ENCODE peak calls at places on chromosomes 1 and 21, in six cellular contexts. X, E, O, N, G and W are unnamed samples.

GRCh38 chr1:219324629-219325367 is 151.1 kb downstream of the LYPLAL1 start:
- DNase-seq in X (no peak), E (peak; percentile 25), O (no peak), N (peak; percentile 75), G (no peak), W (no peak)

GRCh38 chr1:155873860-155874259 is 14.5 kb downstream of the SYT11 start:
- DNase-seq in X (no peak), E (no peak), O (no peak), N (no peak), G (no peak), W (no peak)

GRCh38 chr1:21294266-21295058 is 4.2 kb upstream of the ECE1 start:
- DNase-seq in X (no peak), E (peak; percentile 47), O (no peak), N (no peak), G (peak; percentile 75), W (no peak)

GRCh38 chr21:17451364-17451869 is 61.4 kb upstream of the CXADR start:
- DNase-seq in X (no peak), E (no peak), O (no peak), N (peak; percentile 73), G (no peak), W (no peak)

GRCh38 chr1:27478098-27478497 is 11.9 kb downstream of the WASF2 start:
- DNase-seq in X (no peak), E (no peak), O (no peak), N (no peak), G (no peak), W (no peak)

GRCh38 chr1:44701141-44701573 is 26.6 kb downstream of the ARMH1 start:
- DNase-seq in X (no peak), E (no peak), O (no peak), N (no peak), G (no peak), W (no peak)

GRCh38 chr1:35448344-35448801 is 108.8 kb downstream of the KIAA0319L start:
- DNase-seq in X (no peak), E (no peak), O (peak; percentile 10), N (peak; percentile 91), G (no peak), W (no peak)

GRCh38 chr1:235368428-235368827 is 1.2 kb downstream of the TBCE start:
- DNase-seq in X (no peak), E (no peak), O (no peak), N (no peak), G (no peak), W (no peak)

GRCh38 chr1:54310439-54311328 is 95.5 kb downstream of the SSBP3 start:
- DNase-seq in X (no peak), E (peak; percentile 65), O (no peak), N (peak; percentile 40), G (no peak), W (no peak)

GRCh38 chr1:1290238-1290731 is 10.0 kb downstream of the SCNN1D start:
- DNase-seq in X (no peak), E (peak; percentile 85), O (peak; percentile 47), N (peak; percentile 87), G (no peak), W (no peak)

GRCh38 chr1:28437924-28438699 is 67.7 kb upstream of the RCC1 start:
- DNase-seq in X (no peak), E (peak; percentile 81), O (peak; percentile 93), N (peak; percentile 91), G (no peak), W (peak; percentile 17)

GRCh38 chr1:246117066-246117791 is 389.9 kb downstream of the SMYD3 start:
- DNase-seq in X (no peak), E (peak; percentile 67), O (no peak), N (peak; percentile 74), G (no peak), W (peak; percentile 30)

GRCh38 chr1:43994794-43995790 is 3.7 kb downstream of the CCDC24 start:
- DNase-seq in X (no peak), E (peak; percentile 46), O (no peak), N (peak; percentile 63), G (no peak), W (no peak)

GRCh38 chr1:190563230-190563629 is 85.6 kb upstream of the BRINP3 start:
- DNase-seq in X (no peak), E (peak; percentile 5), O (no peak), N (no peak), G (no peak), W (no peak)

GRCh38 chr21:20377250-20377649 is 621.0 kb upstream of the NCAM2 start:
- DNase-seq in X (no peak), E (no peak), O (no peak), N (no peak), G (no peak), W (no peak)

GRCh38 chr1:216596298-216596947 is 126.8 kb downstream of the ESRRG start:
- DNase-seq in X (no peak), E (no peak), O (no peak), N (no peak), G (no peak), W (no peak)

GRCh38 chr1:156086256-156086662 is 4.0 kb upstream of the MEX3A start:
- DNase-seq in X (no peak), E (peak; percentile 49), O (no peak), N (no peak), G (no peak), W (no peak)

GRCh38 chr21:46159841-46160562 is 4.6 kb upstream of the FTCD start:
- DNase-seq in X (no peak), E (no peak), O (no peak), N (no peak), G (no peak), W (no peak)

GRCh38 chr1:229396607-229397189 is 37.2 kb downstream of the ACTA1 start:
- DNase-seq in X (no peak), E (no peak), O (no peak), N (no peak), G (no peak), W (no peak)

GRCh38 chr1:2344121-2344681 is 47.2 kb downstream of the MORN1 start:
- DNase-seq in X (no peak), E (no peak), O (peak; percentile 51), N (no peak), G (no peak), W (no peak)

GRCh38 chr1:203037509-203038190 is 11.4 kb downstream of the PPFIA4 start:
- DNase-seq in X (no peak), E (no peak), O (no peak), N (no peak), G (no peak), W (peak; percentile 5)

GRCh38 chr1:30028939-30029338 is 694.4 kb downstream of the MATN1 start:
- DNase-seq in X (no peak), E (no peak), O (no peak), N (no peak), G (no peak), W (no peak)

GRCh38 chr21:39633043-39633442 is 20.3 kb downstream of the B3GALT5 start:
- DNase-seq in X (no peak), E (no peak), O (no peak), N (no peak), G (no peak), W (no peak)

GRCh38 chr1:159829822-159830455 is 3.3 kb downstream of the SLAMF8 start:
- DNase-seq in X (no peak), E (no peak), O (no peak), N (peak; percentile 86), G (no peak), W (no peak)

GRCh38 chr1:67919714-67920113 is 86.4 kb upstream of the GNG12 start:
- DNase-seq in X (no peak), E (no peak), O (no peak), N (no peak), G (no peak), W (no peak)

GRCh38 chr1:227946624-227947424 is 908 bp downstream of the WNT9A start:
- DNase-seq in X (peak; percentile 55), E (peak; percentile 95), O (peak; percentile 74), N (peak; percentile 88), G (peak; percentile 32), W (peak; percentile 87)

GRCh38 chr1:152218762-152219436 is 5.1 kb downstream of the HRNR start:
- DNase-seq in X (no peak), E (no peak), O (no peak), N (no peak), G (no peak), W (no peak)

GRCh38 chr1:34086561-34086960 is 78.5 kb downstream of the CSMD2 start:
- DNase-seq in X (no peak), E (no peak), O (no peak), N (no peak), G (no peak), W (no peak)

GRCh38 chr1:21534674-21535378 is 25.6 kb downstream of the ALPL start:
- DNase-seq in X (no peak), E (peak; percentile 51), O (peak; percentile 79), N (peak; percentile 52), G (no peak), W (no peak)

GRCh38 chr1:157001304-157001703 is 44.2 kb downstream of the ARHGEF11 start:
- DNase-seq in X (no peak), E (no peak), O (no peak), N (no peak), G (no peak), W (no peak)

GRCh38 chr1:204081156-204081790 is 8.4 kb downstream of the SOX13 start:
- DNase-seq in X (no peak), E (no peak), O (no peak), N (no peak), G (no peak), W (no peak)

GRCh38 chr1:223556414-223557124 is 108.9 kb downstream of the CAPN8 start:
- DNase-seq in X (no peak), E (peak; percentile 89), O (no peak), N (peak; percentile 20), G (peak; percentile 7), W (no peak)

GRCh38 chr21:44833663-44834062 is 15.8 kb upstream of the SUMO3 start:
- DNase-seq in X (no peak), E (no peak), O (no peak), N (no peak), G (no peak), W (no peak)

GRCh38 chr1:43238991-43239469 is 30.8 kb upstream of the TMEM125 start:
- DNase-seq in X (no peak), E (no peak), O (no peak), N (no peak), G (no peak), W (no peak)

GRCh38 chr1:38037481-38037939 is 9.1 kb downstream of the POU3F1 start:
- DNase-seq in X (no peak), E (peak; percentile 35), O (no peak), N (no peak), G (no peak), W (no peak)

GRCh38 chr1:56457767-56458375 is 121.5 kb downstream of the PLPP3 start:
- DNase-seq in X (no peak), E (no peak), O (no peak), N (no peak), G (no peak), W (no peak)